ENCODE peak calls at places on chromosomes 1 and 21, in five cellular contexts. N is CD4-positive, alpha-beta T cell; E is ovary; S is GM23338; X is fibroblast of lung. I is an unnamed sample. For H3K27me3, the result is how much of the 10 kb centered on the place peaks cover.

GRCh38 chr1:32948082-32948722 is 16.4 kb downstream of the RNF19B start:
- DNase-seq in N (no peak), E (no peak), S (no peak), X (no peak), I (no peak)

GRCh38 chr1:59574085-59574484 is 240.7 kb upstream of the HOOK1 start:
- DNase-seq in N (no peak), E (no peak), S (no peak), X (peak), I (peak)

GRCh38 chr1:201585099-201585498 is 46.2 kb downstream of the NAV1 start:
- DNase-seq in N (no peak), E (no peak), S (no peak), X (no peak), I (no peak)

GRCh38 chr1:69029649-69030048 is 532.8 kb upstream of the DEPDC1 start:
- DNase-seq in N (no peak), E (no peak), S (no peak), X (no peak), I (peak)

GRCh38 chr1:40819101-40819500 is 35.5 kb downstream of the KCNQ4 start:
- DNase-seq in N (no peak), E (no peak), S (no peak), X (no peak), I (no peak)

GRCh38 chr1:84883286-84883685 is 9.7 kb downstream of the LPAR3 start:
- DNase-seq in N (no peak), E (no peak), S (no peak), X (no peak), I (no peak)

GRCh38 chr1:15961492-15961891 is 14.4 kb downstream of the ZBTB17 start:
- DNase-seq in N (no peak), E (no peak), S (peak), X (no peak), I (no peak)

GRCh38 chr1:7322912-7323311 is 448.2 kb upstream of the VAMP3 start:
- DNase-seq in N (no peak), E (no peak), S (no peak), X (no peak), I (no peak)

GRCh38 chr1:213686983-213687382 is 300.8 kb upstream of the PROX1 start:
- DNase-seq in N (no peak), E (no peak), S (no peak), X (no peak), I (peak)

GRCh38 chr1:8472668-8473067 is 154.8 kb downstream of the SLC45A1 start:
- DNase-seq in N (no peak), E (no peak), S (no peak), X (no peak), I (no peak)

GRCh38 chr1:99546432-99547416 is 99.2 kb upstream of the PALMD start:
- DNase-seq in N (no peak), E (no peak), S (no peak), X (no peak), I (no peak)

GRCh38 chr1:14238472-14239059 is 359.9 kb upstream of the KAZN start:
- DNase-seq in N (no peak), E (peak), S (no peak), X (peak), I (no peak)

GRCh38 chr1:223726380-223727001 is 14.2 kb downstream of the CAPN2 start:
- DNase-seq in N (peak), E (peak), S (peak), X (peak), I (peak)

GRCh38 chr21:45228171-45228641 is 59.5 kb downstream of the POFUT2 start:
- DNase-seq in N (peak), E (no peak), S (no peak), X (peak), I (peak)

GRCh38 chr1:12539705-12540579 is 78.1 kb downstream of the DHRS3 start:
- DNase-seq in N (no peak), E (peak), S (peak), X (peak), I (peak)

GRCh38 chr1:52400131-52400530 is 4.1 kb downstream of the ORC1 start:
- DNase-seq in N (no peak), E (no peak), S (no peak), X (no peak), I (peak)

GRCh38 chr21:36728371-36729111 is 29.6 kb downstream of the SIM2 start:
- DNase-seq in N (no peak), E (no peak), S (no peak), X (no peak), I (no peak)

GRCh38 chr1:1775364-1776226 is 2.7 kb downstream of the NADK start:
- DNase-seq in N (no peak), E (no peak), S (peak), X (no peak), I (no peak)

GRCh38 chr1:198122693-198123092 is 34.1 kb upstream of the NEK7 start:
- DNase-seq in N (no peak), E (no peak), S (no peak), X (no peak), I (no peak)

GRCh38 chr1:167126811-167127210 is 32.9 kb downstream of the STYXL2 start:
- DNase-seq in N (no peak), E (no peak), S (no peak), X (no peak), I (no peak)

GRCh38 chr21:37829043-37829442 is 87.2 kb downstream of the KCNJ6 start:
- DNase-seq in N (no peak), E (no peak), S (no peak), X (no peak), I (no peak)
- H3K27ac ChIP-seq in N (no peak), E (no peak), S (no peak), X (no peak), I (no peak)

GRCh38 chr1:58246549-58246948 is 300.0 kb downstream of the OMA1 start:
- DNase-seq in N (no peak), E (no peak), S (no peak), X (no peak), I (no peak)
- H3K27me3 ChIP-seq in N (under half), E (under half), S (under half), X (under half), I (half or more)

DNA sequence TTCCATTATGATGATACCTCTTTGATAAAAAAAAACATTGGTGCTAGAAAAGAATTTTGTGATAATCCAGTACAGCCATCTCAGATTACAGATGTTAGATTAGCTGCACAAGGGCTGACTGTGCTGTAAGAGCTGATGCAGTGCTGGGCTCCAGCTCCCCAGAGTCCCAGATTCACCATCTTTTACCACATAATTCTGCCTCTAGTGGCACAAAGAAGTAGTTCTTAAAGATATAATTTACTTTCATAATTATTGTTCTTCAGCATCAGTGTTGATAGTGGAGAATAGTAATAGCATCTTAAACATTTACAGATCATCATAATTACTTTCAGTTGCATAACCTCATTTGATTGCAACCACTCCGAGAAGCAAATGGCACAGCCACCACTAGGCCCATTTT is 262.1 kb downstream of the BRINP2 start:
- DNase-seq in N (no peak), E (no peak), S (peak), X (peak), I (no peak)
- TF ChIP-seq CTCF in N (no peak), E (no peak), S (no peak), X (peak), I (peak)

DNA sequence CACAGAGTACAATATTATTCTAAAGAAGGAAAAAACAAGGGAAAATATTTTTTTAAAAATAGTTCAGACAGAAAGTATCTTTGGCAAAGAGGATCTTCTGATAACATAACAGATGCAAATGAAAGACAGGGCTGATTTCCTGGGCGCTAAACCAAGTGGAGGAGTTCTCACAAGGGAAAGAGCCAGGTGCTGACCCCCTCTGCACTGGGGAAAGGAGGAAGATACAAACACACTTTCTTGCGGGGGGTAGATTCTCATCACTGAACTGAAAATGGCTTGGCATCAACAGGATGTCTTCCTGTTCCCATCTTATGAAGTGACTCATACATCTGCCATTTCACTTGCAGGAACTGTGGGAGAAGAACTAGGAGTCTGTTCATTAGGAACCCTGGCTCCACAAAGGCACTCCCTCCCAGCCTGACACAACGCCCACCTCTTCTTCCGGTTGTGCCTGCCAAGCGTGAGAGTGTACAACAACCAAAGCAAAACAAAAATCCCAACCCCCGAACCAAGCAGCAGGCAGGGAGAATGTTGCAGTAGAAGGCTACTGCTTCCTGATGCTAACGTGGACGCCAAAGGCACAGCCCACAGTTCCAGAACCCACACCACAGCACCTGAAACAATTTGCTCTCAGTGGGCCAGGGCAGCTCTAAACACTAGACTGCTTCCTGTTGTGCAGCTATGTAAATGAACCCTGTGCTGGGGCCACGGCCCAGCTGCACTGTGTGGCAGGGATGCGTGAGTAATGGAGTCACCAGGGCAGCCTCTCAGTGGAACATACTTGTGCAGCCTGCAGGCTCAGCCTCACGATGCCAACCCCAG is 51.0 kb downstream of the GADD45A start:
- DNase-seq in N (peak), E (peak), S (no peak), X (peak), I (peak)
- H3K27ac ChIP-seq in N (no peak), E (peak), S (peak), X (peak), I (peak)

DNA sequence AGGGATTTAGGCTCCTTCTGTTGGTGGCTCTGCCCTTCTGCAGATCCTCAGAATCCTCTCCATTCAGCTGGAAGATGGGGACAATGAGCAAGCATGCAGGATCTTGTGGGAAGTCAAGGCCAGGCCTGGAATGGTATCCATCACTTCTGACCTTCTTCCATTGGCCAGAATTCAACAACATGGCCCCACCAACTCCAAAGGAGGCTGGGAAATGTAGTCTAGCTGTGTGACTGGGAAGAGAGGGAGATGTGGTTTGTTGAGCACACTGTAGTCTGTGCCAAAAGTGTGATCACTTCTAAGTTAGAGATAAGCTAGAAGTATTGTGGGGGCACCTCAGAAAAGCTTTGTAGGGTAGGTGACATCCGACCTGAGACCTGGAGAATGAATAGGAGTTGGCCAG is 60.4 kb upstream of the WNT4 start:
- DNase-seq in N (no peak), E (no peak), S (no peak), X (no peak), I (no peak)
- H3K27me3 ChIP-seq in N (under half), E (under half), S (under half), X (under half), I (half or more)

DNA sequence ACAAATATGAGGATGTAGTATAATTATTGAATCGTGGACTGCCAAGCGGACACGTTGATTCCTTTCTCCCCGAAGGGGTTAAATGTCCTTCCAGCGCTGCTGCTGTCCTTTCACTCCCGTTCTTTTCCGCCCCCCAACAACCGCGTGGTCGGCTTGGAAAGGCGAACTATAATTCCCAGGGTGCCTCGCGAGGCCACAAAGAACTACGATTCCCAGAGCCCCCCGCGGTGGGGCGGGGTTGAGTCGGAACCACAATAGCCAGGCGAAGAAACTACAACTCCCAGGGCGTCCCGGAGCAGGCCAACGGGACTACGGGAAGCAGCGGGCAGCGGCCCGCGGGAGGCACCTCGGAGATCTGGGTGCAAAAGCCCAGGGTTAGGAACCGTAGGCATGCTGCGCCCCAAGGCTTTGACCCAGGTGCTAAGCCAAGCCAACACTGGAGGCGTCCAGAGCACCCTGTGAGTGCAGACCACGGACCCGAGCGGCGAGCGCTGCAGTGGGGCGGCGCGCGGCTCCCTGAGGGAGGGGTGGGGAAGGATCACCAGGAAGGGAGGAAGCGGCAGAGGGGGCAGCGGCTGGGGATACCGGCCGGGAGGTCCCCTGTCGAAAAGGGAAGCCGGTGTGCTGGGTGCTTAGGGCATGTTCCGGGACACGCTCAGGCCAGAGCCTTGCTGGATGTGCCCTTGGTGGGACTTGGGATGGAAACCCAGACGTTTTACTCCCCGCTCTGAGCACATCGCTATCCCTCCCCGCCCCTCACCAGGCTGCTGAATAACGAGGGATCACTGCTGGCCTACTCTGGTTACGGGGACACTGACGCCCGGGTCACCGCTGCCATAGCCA is at the start of gene LAMTOR2:
- DNase-seq in N (peak), E (peak), S (peak), X (peak), I (peak)
- TF ChIP-seq CTCF in N (no peak), E (no peak), S (peak), X (no peak), I (no peak)